ENCODE peak calls at places on chromosome X, in seven cellular contexts. L, N, D, S, X, T and F are unnamed samples.

GRCh38 chrX:100435726-100436125 is 25.7 kb upstream of the PCDH19 start:
- DNase-seq in L (no peak), N (no peak), D (no peak), S (no peak), X (no peak), T (no peak), F (no peak)

GRCh38 chrX:153963546-153963945 is 8.1 kb downstream of the HCFC1 start:
- DNase-seq in L (no peak), N (no peak), D (no peak), S (no peak), X (no peak), T (no peak), F (no peak)

GRCh38 chrX:40663078-40663740 is 15.8 kb upstream of the CXorf38 start:
- DNase-seq in L (no peak), N (no peak), D (no peak), S (no peak), X (no peak), T (no peak), F (no peak)

GRCh38 chrX:120647127-120647526 is 17.3 kb upstream of the C1GALT1C1 start:
- DNase-seq in L (no peak), N (no peak), D (no peak), S (no peak), X (peak), T (no peak), F (no peak)

GRCh38 chrX:135340827-135341226 is 31.5 kb downstream of the ETDC start:
- DNase-seq in L (no peak), N (no peak), D (no peak), S (no peak), X (peak), T (no peak), F (no peak)

GRCh38 chrX:153646620-153647373 is at the start of gene DUSP9:
- DNase-seq in L (no peak), N (no peak), D (peak), S (no peak), X (peak), T (peak), F (no peak)

GRCh38 chrX:67555578-67556203 is 11.9 kb downstream of the AR start:
- DNase-seq in L (no peak), N (no peak), D (peak), S (no peak), X (peak), T (peak), F (no peak)

GRCh38 chrX:31269914-31270313 is 198.1 kb upstream of the FTHL17 start:
- DNase-seq in L (no peak), N (no peak), D (no peak), S (no peak), X (no peak), T (no peak), F (no peak)

GRCh38 chrX:39850630-39851152 is 247.1 kb downstream of the BCOR start:
- DNase-seq in L (no peak), N (peak), D (peak), S (no peak), X (no peak), T (no peak), F (no peak)

GRCh38 chrX:40108959-40109287 is 11.2 kb upstream of the BCOR start:
- DNase-seq in L (peak), N (no peak), D (peak), S (peak), X (peak), T (peak), F (no peak)

GRCh38 chrX:150842198-150842553 is 56.3 kb downstream of the CD99L2 start:
- DNase-seq in L (no peak), N (no peak), D (no peak), S (no peak), X (no peak), T (no peak), F (no peak)

GRCh38 chrX:16807548-16807947 is 21.3 kb downstream of the TXLNG start:
- DNase-seq in L (no peak), N (no peak), D (peak), S (no peak), X (peak), T (no peak), F (no peak)

GRCh38 chrX:47093248-47093647 is 15.0 kb downstream of the RGN start:
- DNase-seq in L (no peak), N (no peak), D (peak), S (no peak), X (peak), T (peak), F (peak)

GRCh38 chrX:75038925-75039324 is 113.7 kb upstream of the NEXMIF start:
- DNase-seq in L (no peak), N (no peak), D (no peak), S (no peak), X (peak), T (peak), F (no peak)

GRCh38 chrX:133781174-133781573 is 204.2 kb downstream of the GPC3 start:
- DNase-seq in L (no peak), N (no peak), D (no peak), S (no peak), X (no peak), T (no peak), F (no peak)

GRCh38 chrX:31717474-31717873 is 645.6 kb upstream of the FTHL17 start:
- DNase-seq in L (no peak), N (no peak), D (no peak), S (no peak), X (no peak), T (no peak), F (no peak)

GRCh38 chrX:52410439-52411394 is 41.9 kb downstream of the XAGE2 start:
- DNase-seq in L (no peak), N (no peak), D (no peak), S (no peak), X (no peak), T (no peak), F (no peak)

GRCh38 chrX:121238093-121238492 is 190.7 kb downstream of the GLUD2 start:
- DNase-seq in L (no peak), N (no peak), D (no peak), S (no peak), X (no peak), T (no peak), F (no peak)

GRCh38 chrX:143757375-143757774 is 36.8 kb upstream of the SPANXN2 start:
- DNase-seq in L (no peak), N (no peak), D (peak), S (no peak), X (no peak), T (no peak), F (no peak)

GRCh38 chrX:18938710-18939109 is 45.2 kb downstream of the PHKA2 start:
- DNase-seq in L (no peak), N (no peak), D (no peak), S (no peak), X (peak), T (peak), F (no peak)

GRCh38 chrX:79161655-79162054 is 17.2 kb downstream of the GPR174 start:
- DNase-seq in L (no peak), N (peak), D (no peak), S (peak), X (no peak), T (no peak), F (peak)

GRCh38 chrX:154121961-154122360 is 22.1 kb upstream of the OPN1LW start:
- DNase-seq in L (no peak), N (no peak), D (no peak), S (no peak), X (no peak), T (peak), F (no peak)

GRCh38 chrX:103629295-103630170 is 758 bp downstream of the TCEAL1 start:
- DNase-seq in L (no peak), N (no peak), D (peak), S (peak), X (peak), T (peak), F (peak)